ENCODE peak calls at places on chromosome 14, in nine cellular contexts. A is NCI-H345; D is activated CD4-positive, alpha-beta T cell treated with anti-CD3 and anti-CD28 coated beads, Interleukin-2, amount 10 ng/mL, durations not matched to agents 7 days and 5 days; M is retina; O is NCI-H774; W is cardiac fibroblast; B is right cardiac atrium; S is stimulated activated naive CD4-positive, alpha-beta T cell; H is fibroblast of mammary gland. U is an unnamed sample.

GRCh38 chr14:102776761-102777710 is at the start of gene TRAF3:
- DNase-seq in M (peak), A (peak), O (peak), W (peak), B (peak), H (peak), S (peak), D (peak), U (peak)

GRCh38 chr14:32657081-32657480 is 281.6 kb upstream of the NPAS3 start:
- DNase-seq in S (no peak), A (no peak), M (no peak), W (peak), B (no peak), D (no peak), H (peak), O (no peak), U (peak)

GRCh38 chr14:52348796-52349195 is 34.7 kb downstream of the PTGER2 start:
- DNase-seq in D (no peak), O (no peak), B (no peak), S (no peak), M (no peak), W (peak), H (peak), A (no peak), U (no peak)

GRCh38 chr14:24145700-24146621 is at the start of gene PSME2:
- DNase-seq in A (peak), O (no peak), M (peak), W (peak), B (no peak), H (no peak), S (no peak), D (peak), U (no peak)

GRCh38 chr14:23435540-23436326 is at the start of gene MYH7:
- DNase-seq in W (no peak), M (peak), D (no peak), B (no peak), O (no peak), S (no peak), H (no peak), A (no peak), U (no peak)

GRCh38 chr14:59438148-59438766 is 26.9 kb downstream of the GPR135 start:
- DNase-seq in B (no peak), W (peak), S (no peak), M (no peak), A (no peak), D (no peak), H (peak), O (no peak), U (no peak)

GRCh38 chr14:30298266-30298795 is 260.6 kb upstream of the G2E3 start:
- DNase-seq in B (no peak), O (no peak), D (no peak), H (no peak), A (peak), M (no peak), W (no peak), S (no peak), U (no peak)

GRCh38 chr14:94532462-94532861 is 23.2 kb upstream of the SERPINA12 start:
- DNase-seq in M (no peak), A (no peak), D (no peak), B (no peak), S (no peak), O (no peak), W (peak), H (peak), U (no peak)

GRCh38 chr14:60250318-60251035 is 1.5 kb downstream of the PPM1A start:
- DNase-seq in D (no peak), W (no peak), A (peak), B (no peak), S (no peak), M (no peak), O (no peak), H (peak), U (no peak)

GRCh38 chr14:100592972-100593371 is 5.8 kb upstream of the BEGAIN start:
- DNase-seq in H (no peak), A (no peak), W (no peak), M (peak), B (no peak), D (no peak), O (no peak), S (no peak), U (peak)

GRCh38 chr14:54291491-54292191 is 105.2 kb upstream of the CDKN3 start:
- DNase-seq in B (peak), A (no peak), D (no peak), M (peak), O (no peak), H (no peak), S (no peak), W (peak), U (peak)

GRCh38 chr14:74634964-74635363 is 22.9 kb upstream of the LTBP2 start:
- DNase-seq in D (no peak), W (no peak), M (no peak), O (no peak), S (no peak), H (no peak), B (no peak), A (no peak), U (peak)

GRCh38 chr14:104284636-104285482 is 146.5 kb downstream of the KIF26A start:
- DNase-seq in D (no peak), B (peak), H (no peak), S (no peak), M (no peak), W (no peak), A (no peak), O (no peak), U (peak)

GRCh38 chr14:50031534-50032313 is 84.6 kb downstream of the VCPKMT start:
- DNase-seq in W (peak), H (peak), O (no peak), A (no peak), D (no peak), M (no peak), S (no peak), B (no peak), U (no peak)

GRCh38 chr14:71586131-71586893 is 345.9 kb upstream of the RGS6 start:
- DNase-seq in M (peak), B (peak), W (peak), H (peak), S (no peak), D (no peak), A (no peak), O (no peak), U (no peak)

GRCh38 chr14:61526405-61527312 is 168.7 kb upstream of the HIF1A start:
- DNase-seq in M (no peak), D (no peak), B (peak), A (peak), S (no peak), O (no peak), H (no peak), W (no peak), U (no peak)

GRCh38 chr14:73266317-73266716 is 29.0 kb downstream of the PAPLN start:
- DNase-seq in S (no peak), O (no peak), M (no peak), A (no peak), W (no peak), B (no peak), H (no peak), D (no peak), U (no peak)

GRCh38 chr14:76768201-76768656 is 7.0 kb downstream of the VASH1 start:
- DNase-seq in O (no peak), B (peak), H (no peak), D (peak), M (peak), W (no peak), S (peak), A (no peak), U (peak)

GRCh38 chr14:64880382-64881121 is 845 bp upstream of the SPTB start:
- DNase-seq in B (peak), H (no peak), O (peak), S (peak), M (peak), W (no peak), A (peak), D (peak), U (peak)

GRCh38 chr14:87014854-87015253 is 978.1 kb downstream of the GALC start:
- DNase-seq in O (no peak), S (no peak), D (no peak), W (no peak), B (no peak), H (no peak), A (no peak), M (no peak), U (no peak)

GRCh38 chr14:100440207-100440631 is 117.1 kb downstream of the SLC25A47 start:
- DNase-seq in D (peak), H (peak), S (no peak), M (peak), A (peak), W (peak), O (peak), B (peak), U (peak)

GRCh38 chr14:99441157-99441870 is 39.3 kb downstream of the SETD3 start:
- DNase-seq in S (no peak), W (peak), B (no peak), D (no peak), M (no peak), H (peak), A (no peak), O (no peak), U (no peak)

U was measured in kidney.